ENCODE peak calls at places on chromosomes 7 and 10, in four cellular contexts. Z is adrenal gland, H is right lobe of liver, K is ovary. R is an unnamed sample.

GRCh38 chr7:117907058-117907633 is 33.9 kb upstream of the CTTNBP2 start:
- DNase-seq in Z (no peak), H (no peak), K (no peak), R (peak)

GRCh38 chr10:3503299-3503698 is 281.7 kb downstream of the KLF6 start:
- DNase-seq in Z (no peak), H (no peak), K (no peak), R (no peak)

GRCh38 chr10:102769375-102770107 is 25.8 kb downstream of the WBP1L start:
- DNase-seq in Z (no peak), H (no peak), K (no peak), R (no peak)

GRCh38 chr7:30934732-30935568 is 23.3 kb downstream of the AQP1 start:
- DNase-seq in Z (no peak), H (no peak), K (no peak), R (no peak)

GRCh38 chr7:127017196-127017595 is 235.5 kb downstream of the GRM8 start:
- DNase-seq in Z (no peak), H (no peak), K (no peak), R (no peak)

GRCh38 chr10:86341361-86341811 is 25.2 kb downstream of the GRID1 start:
- DNase-seq in Z (no peak), H (peak), K (no peak), R (no peak)

GRCh38 chr10:44723654-44724053 is 187.5 kb upstream of the TMEM72 start:
- DNase-seq in Z (no peak), H (no peak), K (no peak), R (no peak)

GRCh38 chr10:49571419-49571818 is 32.5 kb upstream of the ERCC6 start:
- DNase-seq in Z (no peak), H (no peak), K (no peak), R (no peak)

GRCh38 chr7:45089314-45089891 is 634 bp upstream of the NACAD start:
- DNase-seq in Z (peak), H (no peak), K (peak), R (peak)

GRCh38 chr10:112721080-112721698 is 228.9 kb upstream of the TCF7L2 start:
- DNase-seq in Z (peak), H (no peak), K (no peak), R (peak)

GRCh38 chr10:17033529-17034250 is 95.9 kb downstream of the CUBN start:
- DNase-seq in Z (no peak), H (no peak), K (no peak), R (no peak)

GRCh38 chr10:19628767-19629443 is 187.3 kb upstream of the PLXDC2 start:
- DNase-seq in Z (no peak), H (no peak), K (no peak), R (no peak)

GRCh38 chr10:72006026-72006425 is 41.8 kb downstream of the CHST3 start:
- DNase-seq in Z (no peak), H (no peak), K (no peak), R (no peak)

GRCh38 chr10:52357986-52358385 is 43.9 kb downstream of the DKK1 start:
- DNase-seq in Z (no peak), H (no peak), K (no peak), R (no peak)

GRCh38 chr10:85548038-85548437 is 818.6 kb downstream of the GRID1 start:
- DNase-seq in Z (peak), H (no peak), K (no peak), R (peak)

GRCh38 chr7:220151-220841 is 27.9 kb downstream of the FAM20C start:
- DNase-seq in Z (no peak), H (no peak), K (no peak), R (no peak)

GRCh38 chr7:138958026-138958956 is 22.9 kb downstream of the KIAA1549 start:
- DNase-seq in Z (no peak), H (no peak), K (no peak), R (peak)

GRCh38 chr10:132701099-132701845 is 84.7 kb downstream of the NKX6-2 start:
- DNase-seq in Z (no peak), H (peak), K (no peak), R (no peak)

GRCh38 chr10:16182688-16183087 is 254.1 kb upstream of the PTER start:
- DNase-seq in Z (no peak), H (no peak), K (no peak), R (no peak)

GRCh38 chr7:112086496-112087254 is 119.5 kb downstream of the DOCK4 start:
- DNase-seq in Z (no peak), H (peak), K (no peak), R (peak)

GRCh38 chr7:7495171-7495570 is 40.5 kb downstream of the COL28A1 start:
- DNase-seq in Z (no peak), H (no peak), K (no peak), R (no peak)

GRCh38 chr10:61110188-61110844 is 166.3 kb upstream of the RHOBTB1 start:
- DNase-seq in Z (no peak), H (no peak), K (no peak), R (no peak)

GRCh38 chr7:124031919-124032318 is 948 bp downstream of the TMEM229A start:
- DNase-seq in Z (no peak), H (no peak), K (no peak), R (no peak)

GRCh38 chr10:98664329-98665042 is 217.8 kb upstream of the HPS1 start:
- DNase-seq in Z (peak), H (no peak), K (no peak), R (no peak)

GRCh38 chr10:70478191-70479160 is at the start of gene PALD1:
- DNase-seq in Z (peak), H (peak), K (peak), R (peak)

DNA sequence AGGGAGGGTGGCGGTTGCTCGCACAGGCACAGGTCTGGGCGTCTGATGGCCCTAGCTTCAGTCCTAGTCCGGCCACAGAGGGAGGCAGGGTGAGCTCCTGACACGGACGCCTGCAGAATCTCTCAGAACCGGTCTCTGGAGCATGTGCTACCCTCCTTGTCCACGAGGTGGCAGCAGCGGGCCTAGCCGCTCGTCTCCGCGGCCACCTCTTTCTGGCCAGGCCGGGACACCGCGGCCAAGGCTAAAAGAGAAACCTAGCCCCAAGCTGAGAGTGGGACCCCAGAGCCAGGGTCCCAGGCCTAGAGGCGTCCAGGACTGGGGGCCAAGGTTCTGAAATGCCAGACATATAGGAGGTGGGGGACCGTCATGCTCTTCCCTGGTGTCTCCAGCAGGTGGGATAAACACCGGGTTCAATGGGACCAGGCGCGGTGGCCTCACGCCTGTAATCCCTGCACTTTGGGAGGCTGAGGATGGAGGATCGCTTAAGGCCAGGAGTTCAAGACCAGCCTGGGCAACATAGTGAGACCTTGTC is 3.2 kb upstream of the LAT2 start:
- DNase-seq in Z (peak), H (peak), K (peak), R (peak)
- TF ChIP-seq POLR2A in Z (no peak), H (no peak), K (no peak), R (no peak)

DNA sequence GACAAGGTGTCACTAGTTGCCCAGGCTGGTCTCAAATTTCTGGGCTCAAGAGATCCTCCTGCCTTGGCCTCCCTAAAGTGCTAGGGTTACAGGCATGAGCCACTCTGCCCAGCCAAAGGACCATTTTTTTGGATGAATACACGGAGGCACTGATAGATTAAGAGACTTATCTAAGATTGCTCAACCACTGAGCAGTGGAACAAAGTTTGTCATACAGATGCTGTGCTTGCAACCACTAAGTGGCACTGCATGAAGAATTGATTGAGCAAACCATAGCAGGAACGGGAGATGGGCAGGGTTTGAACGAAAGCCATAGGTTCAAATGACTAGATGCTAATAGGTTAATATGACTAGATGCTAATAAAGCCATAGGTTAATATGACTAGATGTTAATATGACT is 61.1 kb downstream of the EBLN1 start:
- DNase-seq in Z (no peak), H (no peak), K (no peak), R (no peak)
- TF ChIP-seq POLR2A in Z (no peak), H (no peak), K (no peak), R (no peak)

DNA sequence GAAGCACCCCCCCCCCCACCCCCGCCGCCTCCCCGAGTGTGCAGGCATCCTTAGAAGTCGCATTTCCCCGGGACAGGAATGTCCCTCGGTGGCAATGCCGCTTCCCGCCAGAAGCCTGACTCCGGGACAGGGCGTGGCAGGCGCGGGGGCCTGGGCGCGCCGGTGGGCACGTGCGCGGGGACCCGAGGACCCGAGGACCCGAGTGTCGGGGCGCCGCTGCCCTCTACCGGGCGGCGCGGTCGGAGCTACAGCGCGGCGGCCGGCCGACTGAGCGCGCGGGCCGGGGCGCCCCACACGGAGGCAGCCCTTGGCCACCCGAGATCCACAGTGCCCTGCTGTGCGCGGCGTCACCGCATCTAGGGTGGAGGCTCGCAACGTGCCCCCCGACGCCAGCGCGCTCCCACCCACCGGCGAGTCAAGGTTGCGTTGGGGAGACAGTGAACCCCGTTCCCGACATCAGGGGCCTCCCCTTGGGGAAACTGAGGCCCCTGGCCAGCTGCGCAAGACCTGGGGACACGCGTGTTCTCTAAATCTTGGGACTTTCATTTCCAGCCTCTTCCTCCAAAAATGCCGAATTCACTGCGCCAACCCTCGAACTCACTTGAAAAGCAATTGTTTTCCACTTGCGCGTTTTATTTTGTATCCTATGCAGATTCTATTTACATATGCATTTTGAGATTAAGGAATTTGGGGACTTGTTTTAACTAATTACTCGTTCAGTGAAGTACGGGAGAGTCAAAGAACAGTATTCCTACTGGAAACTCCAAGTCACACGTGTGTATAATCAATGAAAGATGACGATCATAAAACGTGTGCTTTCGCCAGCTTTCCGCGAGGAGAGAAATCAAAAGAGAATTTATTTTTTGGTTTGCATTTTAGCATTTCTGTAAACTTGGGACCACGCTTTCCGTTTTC is 3.1 kb upstream of the CUX1 start:
- DNase-seq in Z (peak), H (peak), K (peak), R (peak)
- TF ChIP-seq POLR2A in Z (no peak), H (peak), K (no peak), R (no peak)

GRCh38 chr7:152365982-152366603 is 69.7 kb downstream of the KMT2C start:
- DNase-seq in Z (no peak), H (no peak), K (no peak), R (no peak)
- TF ChIP-seq POLR2A in Z (no peak), H (no peak), K (no peak), R (no peak)

DNA sequence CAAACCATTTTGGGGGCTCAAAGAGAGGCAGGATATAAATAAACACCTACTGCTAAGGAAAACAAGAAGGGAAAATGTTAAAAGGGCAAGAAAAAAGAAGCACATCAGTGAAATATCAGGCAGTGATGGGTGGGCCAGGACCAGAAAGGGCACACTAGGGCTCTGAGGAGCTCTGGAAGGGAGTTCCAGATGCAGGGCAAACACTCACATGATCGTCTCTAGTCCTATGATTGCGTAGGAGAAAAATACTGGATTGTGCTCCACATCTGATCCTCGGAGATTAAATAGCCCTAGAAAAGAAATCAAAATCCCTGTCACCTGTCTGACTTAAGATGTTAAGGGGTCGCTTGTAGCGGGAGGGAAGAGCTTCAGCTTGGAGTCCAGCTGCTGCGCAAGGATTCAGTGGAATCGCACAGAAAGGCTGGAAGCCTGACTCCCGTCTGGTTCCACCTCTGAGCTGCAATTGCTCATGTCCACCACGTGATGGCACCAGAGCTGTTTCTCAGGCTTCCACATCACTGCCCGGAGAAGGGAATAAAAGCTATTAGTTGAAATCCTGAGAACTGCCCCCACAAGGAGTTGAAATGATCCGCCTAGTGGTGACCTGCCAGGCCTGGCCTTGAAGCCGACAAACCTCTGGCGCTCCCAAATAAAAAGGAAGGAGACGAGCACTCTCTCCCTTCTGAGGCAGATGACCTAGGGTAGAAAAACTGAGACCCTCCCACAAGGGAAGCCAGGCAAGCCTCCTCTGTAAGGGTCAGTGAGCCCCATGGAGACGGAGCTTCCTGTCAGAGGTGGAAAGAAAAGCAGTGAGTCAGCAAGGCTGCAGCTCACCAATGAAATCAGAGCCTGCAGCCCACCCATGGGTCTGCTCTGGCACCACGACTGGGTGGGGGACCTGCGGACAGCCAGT is 39.2 kb downstream of the XPNPEP1 start:
- DNase-seq in Z (peak), H (peak), K (peak), R (peak)
- TF ChIP-seq POLR2A in Z (no peak), H (no peak), K (no peak), R (no peak)

GRCh38 chr10:93815304-93816091 is 57.8 kb downstream of the LGI1 start:
- DNase-seq in Z (no peak), H (no peak), K (no peak), R (no peak)
- TF ChIP-seq POLR2A in Z (no peak), H (no peak), K (no peak), R (no peak)

DNA sequence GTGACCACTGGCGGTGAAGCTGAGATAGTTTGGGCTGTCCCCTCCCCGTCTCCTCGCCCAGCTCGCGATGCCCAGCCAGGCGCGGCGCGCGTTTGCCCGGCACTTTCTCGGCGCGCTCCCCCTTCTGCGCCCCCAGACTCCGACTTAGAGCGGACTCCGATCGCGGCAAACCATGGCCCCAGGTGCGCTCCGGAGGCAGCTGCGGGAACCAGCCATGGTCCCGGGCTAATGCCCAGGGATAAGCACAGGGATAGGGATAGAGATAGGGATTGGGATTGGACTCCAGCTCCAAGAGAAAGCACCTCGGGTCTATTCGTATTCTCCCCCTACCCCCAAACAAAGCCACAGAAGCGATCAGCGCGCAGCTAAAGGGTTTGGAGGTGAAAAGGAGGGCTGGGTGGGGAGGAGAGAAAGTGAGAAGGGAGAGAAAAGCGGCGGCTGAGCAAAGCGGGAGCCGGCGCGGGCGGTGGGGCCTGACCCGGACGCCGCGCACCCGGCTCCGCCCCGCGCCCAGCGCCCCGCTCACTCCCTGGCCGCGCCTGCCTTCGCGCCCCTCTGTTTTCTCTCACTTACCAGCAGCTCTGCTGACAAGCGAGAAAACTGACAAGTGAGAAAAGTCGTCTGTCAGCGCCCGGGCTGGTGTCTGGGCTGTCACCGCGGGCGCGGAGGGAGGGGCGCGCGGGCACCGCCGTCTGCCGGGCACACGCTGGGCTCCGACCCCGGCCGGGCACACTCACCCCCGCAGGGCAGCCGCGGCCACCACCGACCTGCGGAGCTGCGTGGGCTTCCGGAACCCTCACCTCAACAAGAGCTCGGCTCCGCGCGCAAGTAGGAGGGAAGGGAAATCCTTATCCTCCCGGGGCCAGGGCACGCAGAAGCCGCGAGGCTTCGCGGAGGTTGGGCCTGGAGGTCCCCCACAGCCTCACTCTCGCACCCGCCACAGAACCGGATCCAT is at the start of gene PDE1C:
- DNase-seq in Z (no peak), H (no peak), K (peak), R (peak)
- TF ChIP-seq POLR2A in Z (no peak), H (no peak), K (no peak), R (no peak)

GRCh38 chr10:27504897-27505457 is 873 bp downstream of the RAB18 start:
- DNase-seq in Z (no peak), H (no peak), K (no peak), R (no peak)

GRCh38 chr10:27506280-27506679 is 2.2 kb downstream of the RAB18 start:
- DNase-seq in Z (no peak), H (no peak), K (no peak), R (no peak)

GRCh38 chr10:27503498-27504006 is 552 bp upstream of the RAB18 start:
- DNase-seq in Z (no peak), H (no peak), K (no peak), R (no peak)

GRCh38 chr10:27500886-27501285 is 3.2 kb upstream of the RAB18 start:
- DNase-seq in Z (no peak), H (no peak), K (no peak), R (no peak)

DNA sequence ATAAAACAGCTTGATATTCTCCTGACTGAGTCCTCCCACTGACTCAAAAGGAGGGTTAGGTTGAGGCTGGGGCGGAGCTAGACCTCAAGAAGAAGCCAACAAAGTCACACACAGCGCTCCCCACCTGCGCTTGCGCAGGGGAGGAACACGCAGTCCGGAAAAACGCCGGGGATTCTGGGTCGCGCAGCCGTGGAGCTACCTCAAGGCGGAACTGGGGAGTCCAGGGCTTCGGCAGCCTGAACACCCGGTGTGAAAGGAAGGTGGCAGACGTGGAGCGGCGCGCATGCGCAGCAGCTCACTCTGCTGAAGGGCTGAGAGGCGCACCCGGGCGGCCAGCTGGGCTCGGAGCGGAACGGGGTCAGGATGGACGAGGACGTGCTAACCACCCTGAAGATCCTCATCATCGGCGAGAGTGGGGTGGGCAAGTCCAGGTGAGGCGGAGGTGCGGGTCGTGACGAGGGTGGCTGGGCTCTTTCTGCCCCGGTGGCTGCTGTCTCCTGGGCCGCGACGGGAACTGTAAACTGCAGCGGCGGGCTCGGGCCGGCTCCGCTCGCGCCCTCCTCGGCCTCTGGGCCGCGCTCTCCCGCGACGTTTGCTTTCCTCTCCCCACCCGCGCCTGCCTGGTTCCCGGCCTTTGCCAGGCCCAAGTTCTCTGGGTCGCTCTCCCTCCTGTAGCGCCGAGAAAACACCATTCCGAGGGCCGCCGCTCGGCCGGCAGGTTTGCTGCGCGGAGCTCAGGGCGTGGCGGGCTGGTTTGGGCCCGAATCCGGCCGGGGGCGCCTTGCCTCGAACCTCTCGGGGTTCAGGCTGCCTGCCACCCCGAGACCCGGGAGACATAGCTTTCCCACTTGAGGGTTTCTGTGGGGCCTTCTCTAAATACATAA is at the start of gene RAB18:
- DNase-seq in Z (peak), H (peak), K (peak), R (peak)
- TF ChIP-seq POLR2A in Z (peak), H (peak), K (peak), R (peak)